ENCODE peak calls at places on chromosomes 3 and 15, in ten cellular contexts. One of them, this sample, is unnamed.

GRCh38 chr15:28123408-28124023 is 24.4 kb upstream of the OCA2 start:
- DNase-seq in uterus: peak
- DNase-seq in left lung: no peak
- DNase-seq in CD8-positive, alpha-beta memory T cell: no peak
- DNase-seq in SJSA1: peak
- DNase-seq in body of pancreas: peak
- DNase-seq in H9: peak
- DNase-seq in psoas muscle: peak
- DNase-seq in left ventricle myocardium inferior: peak
- DNase-seq in naive thymus-derived CD4-positive, alpha-beta T cell: no peak
- DNase-seq in this sample: peak

GRCh38 chr15:66948294-66948693 is 117.1 kb upstream of the SMAD3 start:
- DNase-seq in psoas muscle: no peak
- DNase-seq in H9: no peak
- DNase-seq in CD8-positive, alpha-beta memory T cell: no peak
- DNase-seq in SJSA1: peak
- DNase-seq in left lung: no peak
- DNase-seq in naive thymus-derived CD4-positive, alpha-beta T cell: no peak
- DNase-seq in body of pancreas: no peak
- DNase-seq in uterus: no peak
- DNase-seq in left ventricle myocardium inferior: no peak
- DNase-seq in this sample: no peak

GRCh38 chr15:51314391-51315337 is 23.7 kb downstream of the CYP19A1 start:
- DNase-seq in body of pancreas: no peak
- DNase-seq in uterus: no peak
- DNase-seq in left ventricle myocardium inferior: no peak
- DNase-seq in H9: no peak
- DNase-seq in left lung: no peak
- DNase-seq in SJSA1: no peak
- DNase-seq in psoas muscle: no peak
- DNase-seq in CD8-positive, alpha-beta memory T cell: no peak
- DNase-seq in naive thymus-derived CD4-positive, alpha-beta T cell: no peak
- DNase-seq in this sample: no peak

GRCh38 chr15:71841563-71841962 is 31.2 kb downstream of the NR2E3 start:
- DNase-seq in CD8-positive, alpha-beta memory T cell: no peak
- DNase-seq in left ventricle myocardium inferior: no peak
- DNase-seq in naive thymus-derived CD4-positive, alpha-beta T cell: no peak
- DNase-seq in uterus: no peak
- DNase-seq in body of pancreas: no peak
- DNase-seq in H9: no peak
- DNase-seq in SJSA1: no peak
- DNase-seq in left lung: no peak
- DNase-seq in psoas muscle: no peak
- DNase-seq in this sample: no peak

GRCh38 chr15:67831363-67831762 is 6.1 kb downstream of the SKOR1 start:
- DNase-seq in uterus: no peak
- DNase-seq in left lung: no peak
- DNase-seq in body of pancreas: no peak
- DNase-seq in psoas muscle: no peak
- DNase-seq in SJSA1: no peak
- DNase-seq in left ventricle myocardium inferior: no peak
- DNase-seq in H9: no peak
- DNase-seq in naive thymus-derived CD4-positive, alpha-beta T cell: no peak
- DNase-seq in CD8-positive, alpha-beta memory T cell: no peak
- DNase-seq in this sample: no peak

GRCh38 chr3:39133093-39133490 is 20.3 kb downstream of the CSRNP1 start:
- DNase-seq in H9: no peak
- DNase-seq in body of pancreas: no peak
- DNase-seq in SJSA1: no peak
- DNase-seq in uterus: no peak
- DNase-seq in naive thymus-derived CD4-positive, alpha-beta T cell: no peak
- DNase-seq in left lung: no peak
- DNase-seq in left ventricle myocardium inferior: no peak
- DNase-seq in psoas muscle: no peak
- DNase-seq in CD8-positive, alpha-beta memory T cell: no peak
- DNase-seq in this sample: no peak

GRCh38 chr3:122678496-122678895 is 2.1 kb upstream of the PARP14 start:
- DNase-seq in naive thymus-derived CD4-positive, alpha-beta T cell: no peak
- DNase-seq in left ventricle myocardium inferior: no peak
- DNase-seq in left lung: no peak
- DNase-seq in SJSA1: no peak
- DNase-seq in uterus: no peak
- DNase-seq in CD8-positive, alpha-beta memory T cell: no peak
- DNase-seq in H9: no peak
- DNase-seq in body of pancreas: peak
- DNase-seq in psoas muscle: no peak
- DNase-seq in this sample: no peak

GRCh38 chr3:31391150-31391549 is 141.6 kb upstream of the STT3B start:
- DNase-seq in left ventricle myocardium inferior: no peak
- DNase-seq in psoas muscle: no peak
- DNase-seq in CD8-positive, alpha-beta memory T cell: no peak
- DNase-seq in SJSA1: no peak
- DNase-seq in body of pancreas: no peak
- DNase-seq in left lung: no peak
- DNase-seq in uterus: no peak
- DNase-seq in naive thymus-derived CD4-positive, alpha-beta T cell: no peak
- DNase-seq in H9: peak
- DNase-seq in this sample: no peak

GRCh38 chr3:168127466-168127865 is 31.7 kb upstream of the GOLIM4 start:
- DNase-seq in left lung: no peak
- DNase-seq in naive thymus-derived CD4-positive, alpha-beta T cell: no peak
- DNase-seq in body of pancreas: no peak
- DNase-seq in left ventricle myocardium inferior: no peak
- DNase-seq in CD8-positive, alpha-beta memory T cell: no peak
- DNase-seq in psoas muscle: no peak
- DNase-seq in uterus: no peak
- DNase-seq in H9: no peak
- DNase-seq in SJSA1: no peak
- DNase-seq in this sample: no peak

GRCh38 chr3:71713041-71713440 is 12.2 kb downstream of the EIF4E3 start:
- DNase-seq in body of pancreas: no peak
- DNase-seq in left ventricle myocardium inferior: no peak
- DNase-seq in uterus: no peak
- DNase-seq in left lung: no peak
- DNase-seq in CD8-positive, alpha-beta memory T cell: no peak
- DNase-seq in psoas muscle: no peak
- DNase-seq in SJSA1: no peak
- DNase-seq in H9: no peak
- DNase-seq in naive thymus-derived CD4-positive, alpha-beta T cell: no peak
- DNase-seq in this sample: peak

GRCh38 chr3:178170698-178171535 is 365.3 kb upstream of the KCNMB2 start:
- DNase-seq in body of pancreas: no peak
- DNase-seq in left lung: no peak
- DNase-seq in psoas muscle: no peak
- DNase-seq in naive thymus-derived CD4-positive, alpha-beta T cell: no peak
- DNase-seq in SJSA1: no peak
- DNase-seq in left ventricle myocardium inferior: no peak
- DNase-seq in uterus: no peak
- DNase-seq in H9: no peak
- DNase-seq in CD8-positive, alpha-beta memory T cell: no peak
- DNase-seq in this sample: peak

DNA sequence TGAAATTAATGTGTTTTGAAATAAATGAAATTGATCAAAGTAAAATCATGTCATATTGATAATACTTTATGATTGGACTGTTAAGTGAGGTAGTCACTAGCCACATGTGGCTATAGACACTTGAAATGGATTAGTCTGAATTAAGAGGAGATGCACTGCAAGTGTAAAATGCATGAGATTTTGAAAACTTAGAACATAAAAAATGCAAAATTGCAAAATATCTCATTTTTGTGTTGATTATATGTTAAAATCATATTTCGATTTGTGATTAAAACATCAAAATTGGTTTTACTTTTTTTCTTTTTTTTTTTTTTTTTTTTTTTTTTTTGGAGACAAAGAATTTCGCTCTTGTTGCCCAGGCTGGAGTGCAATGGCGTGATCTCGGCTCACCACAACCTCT is 23.2 kb downstream of the CAPN7 start:
- DNase-seq in left ventricle myocardium inferior: no peak
- DNase-seq in psoas muscle: no peak
- DNase-seq in SJSA1: no peak
- DNase-seq in naive thymus-derived CD4-positive, alpha-beta T cell: no peak
- DNase-seq in left lung: no peak
- DNase-seq in H9: no peak
- DNase-seq in body of pancreas: no peak
- DNase-seq in uterus: no peak
- DNase-seq in CD8-positive, alpha-beta memory T cell: no peak
- DNase-seq in this sample: no peak
- H3K27ac ChIP-seq in left ventricle myocardium inferior: no peak
- H3K27ac ChIP-seq in psoas muscle: no peak
- H3K27ac ChIP-seq in SJSA1: no peak
- H3K27ac ChIP-seq in naive thymus-derived CD4-positive, alpha-beta T cell: no peak
- H3K27ac ChIP-seq in left lung: no peak
- H3K27ac ChIP-seq in H9: no peak
- H3K27ac ChIP-seq in body of pancreas: no peak
- H3K27ac ChIP-seq in uterus: no peak
- H3K27ac ChIP-seq in CD8-positive, alpha-beta memory T cell: no peak
- H3K27ac ChIP-seq in this sample: no peak

GRCh38 chr3:188214442-188214841 is 60.5 kb downstream of the LPP start:
- DNase-seq in naive thymus-derived CD4-positive, alpha-beta T cell: no peak
- DNase-seq in body of pancreas: peak
- DNase-seq in left ventricle myocardium inferior: no peak
- DNase-seq in SJSA1: no peak
- DNase-seq in H9: no peak
- DNase-seq in left lung: peak
- DNase-seq in psoas muscle: no peak
- DNase-seq in CD8-positive, alpha-beta memory T cell: no peak
- DNase-seq in uterus: no peak
- DNase-seq in this sample: no peak

GRCh38 chr3:188208751-188209433 is 54.9 kb downstream of the LPP start:
- DNase-seq in uterus: no peak
- DNase-seq in naive thymus-derived CD4-positive, alpha-beta T cell: no peak
- DNase-seq in body of pancreas: no peak
- DNase-seq in psoas muscle: no peak
- DNase-seq in CD8-positive, alpha-beta memory T cell: no peak
- DNase-seq in left ventricle myocardium inferior: no peak
- DNase-seq in H9: no peak
- DNase-seq in left lung: no peak
- DNase-seq in SJSA1: no peak
- DNase-seq in this sample: no peak

GRCh38 chr3:188209740-188210139 is 55.8 kb downstream of the LPP start:
- DNase-seq in SJSA1: no peak
- DNase-seq in uterus: no peak
- DNase-seq in body of pancreas: no peak
- DNase-seq in H9: no peak
- DNase-seq in naive thymus-derived CD4-positive, alpha-beta T cell: no peak
- DNase-seq in CD8-positive, alpha-beta memory T cell: no peak
- DNase-seq in left ventricle myocardium inferior: no peak
- DNase-seq in psoas muscle: no peak
- DNase-seq in left lung: no peak
- DNase-seq in this sample: no peak

GRCh38 chr3:188211476-188211875 is 57.5 kb downstream of the LPP start:
- DNase-seq in uterus: no peak
- DNase-seq in body of pancreas: no peak
- DNase-seq in H9: no peak
- DNase-seq in psoas muscle: no peak
- DNase-seq in SJSA1: no peak
- DNase-seq in left ventricle myocardium inferior: no peak
- DNase-seq in CD8-positive, alpha-beta memory T cell: no peak
- DNase-seq in naive thymus-derived CD4-positive, alpha-beta T cell: no peak
- DNase-seq in left lung: no peak
- DNase-seq in this sample: no peak

DNA sequence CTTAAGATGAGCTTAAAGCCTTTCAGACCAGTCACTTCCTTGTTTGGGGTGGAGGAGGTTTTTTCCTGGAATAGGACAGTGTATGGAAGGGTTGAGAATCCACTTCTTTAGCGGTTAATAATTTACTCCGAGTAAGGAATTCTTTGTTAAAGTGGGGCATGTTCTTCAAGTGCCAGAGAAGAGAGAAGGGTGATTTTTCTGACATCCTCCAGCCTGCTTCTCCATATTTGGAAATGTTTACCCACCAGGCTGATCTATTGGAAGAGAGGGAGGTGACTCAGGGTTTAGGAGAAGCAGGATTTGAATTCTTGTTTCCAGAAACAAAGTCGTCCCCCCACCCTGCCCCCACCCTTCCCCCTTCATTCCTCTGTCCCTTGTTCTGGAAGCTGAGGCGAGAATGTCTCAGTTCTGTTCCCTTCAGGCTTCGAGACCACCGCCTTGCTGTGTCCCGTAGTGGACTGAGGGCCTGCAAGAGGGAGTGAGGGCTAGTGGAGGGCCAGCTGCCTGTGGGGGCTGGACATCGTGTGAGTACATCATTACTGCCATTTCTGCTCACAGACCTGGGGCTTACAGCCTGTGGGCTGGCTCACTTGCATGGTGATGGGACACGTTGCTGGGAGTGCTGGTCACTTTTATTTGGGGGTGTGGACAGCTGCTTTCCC is 58.5 kb downstream of the LPP start:
- DNase-seq in CD8-positive, alpha-beta memory T cell: no peak
- DNase-seq in SJSA1: peak
- DNase-seq in left lung: no peak
- DNase-seq in body of pancreas: no peak
- DNase-seq in psoas muscle: no peak
- DNase-seq in naive thymus-derived CD4-positive, alpha-beta T cell: no peak
- DNase-seq in left ventricle myocardium inferior: no peak
- DNase-seq in uterus: no peak
- DNase-seq in H9: no peak
- DNase-seq in this sample: no peak
- H3K27ac ChIP-seq in CD8-positive, alpha-beta memory T cell: no peak
- H3K27ac ChIP-seq in SJSA1: peak
- H3K27ac ChIP-seq in left lung: peak
- H3K27ac ChIP-seq in body of pancreas: no peak
- H3K27ac ChIP-seq in psoas muscle: peak
- H3K27ac ChIP-seq in naive thymus-derived CD4-positive, alpha-beta T cell: no peak
- H3K27ac ChIP-seq in left ventricle myocardium inferior: peak
- H3K27ac ChIP-seq in uterus: peak
- H3K27ac ChIP-seq in H9: no peak
- H3K27ac ChIP-seq in this sample: no peak

DNA sequence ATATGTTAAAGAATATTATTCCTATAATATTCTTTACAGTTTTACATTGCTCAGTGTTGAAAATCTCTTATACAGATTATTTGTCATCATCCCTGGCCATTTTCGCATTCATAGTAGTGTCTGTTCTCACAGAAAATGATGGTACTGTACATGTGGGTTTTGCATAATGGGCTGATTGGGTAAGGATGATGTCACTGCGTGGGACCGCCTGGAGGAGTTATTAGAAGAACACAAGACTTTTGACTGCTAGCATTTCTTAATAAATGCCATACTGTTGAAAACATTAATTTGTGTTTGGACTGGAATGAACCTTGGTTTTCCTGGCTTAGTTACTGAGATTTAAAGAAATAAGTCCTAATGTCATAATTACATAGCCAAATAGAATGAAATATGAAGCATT is 20.3 kb downstream of the LRCH3 start:
- DNase-seq in psoas muscle: peak
- DNase-seq in uterus: peak
- DNase-seq in CD8-positive, alpha-beta memory T cell: no peak
- DNase-seq in left lung: no peak
- DNase-seq in H9: no peak
- DNase-seq in left ventricle myocardium inferior: peak
- DNase-seq in SJSA1: no peak
- DNase-seq in body of pancreas: no peak
- DNase-seq in naive thymus-derived CD4-positive, alpha-beta T cell: no peak
- DNase-seq in this sample: no peak
- H3K27ac ChIP-seq in psoas muscle: no peak
- H3K27ac ChIP-seq in uterus: peak
- H3K27ac ChIP-seq in CD8-positive, alpha-beta memory T cell: no peak
- H3K27ac ChIP-seq in left lung: no peak
- H3K27ac ChIP-seq in H9: no peak
- H3K27ac ChIP-seq in left ventricle myocardium inferior: peak
- H3K27ac ChIP-seq in SJSA1: no peak
- H3K27ac ChIP-seq in body of pancreas: no peak
- H3K27ac ChIP-seq in naive thymus-derived CD4-positive, alpha-beta T cell: no peak
- H3K27ac ChIP-seq in this sample: no peak

GRCh38 chr3:157329541-157329940 is 107.1 kb upstream of the PTX3 start:
- DNase-seq in left lung: no peak
- DNase-seq in left ventricle myocardium inferior: no peak
- DNase-seq in H9: no peak
- DNase-seq in body of pancreas: no peak
- DNase-seq in SJSA1: no peak
- DNase-seq in naive thymus-derived CD4-positive, alpha-beta T cell: no peak
- DNase-seq in CD8-positive, alpha-beta memory T cell: no peak
- DNase-seq in psoas muscle: no peak
- DNase-seq in uterus: no peak
- DNase-seq in this sample: no peak
- H3K27ac ChIP-seq in left lung: no peak
- H3K27ac ChIP-seq in left ventricle myocardium inferior: no peak
- H3K27ac ChIP-seq in H9: no peak
- H3K27ac ChIP-seq in body of pancreas: no peak
- H3K27ac ChIP-seq in SJSA1: no peak
- H3K27ac ChIP-seq in naive thymus-derived CD4-positive, alpha-beta T cell: no peak
- H3K27ac ChIP-seq in CD8-positive, alpha-beta memory T cell: no peak
- H3K27ac ChIP-seq in psoas muscle: no peak
- H3K27ac ChIP-seq in uterus: no peak
- H3K27ac ChIP-seq in this sample: no peak